ENCODE peak calls at places on chromosome 10, in five cellular contexts. X is LNCaP clone FGC, V is left colon, C is mesothelial cell of epicardium, L is NCI-H1092. M is an unnamed sample.

GRCh38 chr10:93991596-93992284 is 2.0 kb upstream of the PLCE1 start:
- DNase-seq in X (no peak), V (peak), C (peak), L (no peak), M (peak)

GRCh38 chr10:71253981-71254818 is 41.8 kb downstream of the UNC5B start:
- DNase-seq in X (no peak), V (no peak), C (no peak), L (no peak), M (no peak)

GRCh38 chr10:30862486-30862885 is 169.2 kb downstream of the ZNF438 start:
- DNase-seq in X (no peak), V (no peak), C (no peak), L (no peak), M (no peak)

GRCh38 chr10:87605656-87606308 is 53.9 kb upstream of the PAPSS2 start:
- DNase-seq in X (no peak), V (no peak), C (no peak), L (no peak), M (no peak)

GRCh38 chr10:62652114-62652513 is 152.4 kb upstream of the ADO start:
- DNase-seq in X (no peak), V (no peak), C (no peak), L (no peak), M (no peak)

GRCh38 chr10:77478248-77478963 is 159.2 kb downstream of the KCNMA1 start:
- DNase-seq in X (no peak), V (no peak), C (no peak), L (no peak), M (no peak)

GRCh38 chr10:89706011-89706410 is 4.6 kb downstream of the KIF20B start:
- DNase-seq in X (no peak), V (no peak), C (no peak), L (no peak), M (no peak)

GRCh38 chr10:81920213-81920829 is 45.3 kb downstream of the NRG3 start:
- DNase-seq in X (no peak), V (no peak), C (no peak), L (no peak), M (no peak)

GRCh38 chr10:71744897-71745658 is 25.5 kb upstream of the C10orf105 start:
- DNase-seq in X (no peak), V (no peak), C (no peak), L (no peak), M (no peak)

GRCh38 chr10:77949167-77949566 is 22.6 kb upstream of the DLG5 start:
- DNase-seq in X (no peak), V (no peak), C (no peak), L (no peak), M (no peak)

GRCh38 chr10:14565199-14565598 is 209.5 kb downstream of the FAM107B start:
- DNase-seq in X (no peak), V (no peak), C (no peak), L (no peak), M (no peak)

GRCh38 chr10:57628592-57629284 is 639.0 kb downstream of the IPMK start:
- DNase-seq in X (no peak), V (no peak), C (no peak), L (no peak), M (no peak)

GRCh38 chr10:33381897-33382578 is 47.6 kb upstream of the NRP1 start:
- DNase-seq in X (no peak), V (no peak), C (no peak), L (no peak), M (no peak)

GRCh38 chr10:63603709-63604445 is 82.7 kb downstream of the REEP3 start:
- DNase-seq in X (no peak), V (no peak), C (no peak), L (no peak), M (no peak)

GRCh38 chr10:1025684-1026083 is at the start of gene IDI2:
- DNase-seq in X (no peak), V (no peak), C (no peak), L (no peak), M (no peak)

GRCh38 chr10:131943021-131943814 is 38.5 kb downstream of the BNIP3 start:
- DNase-seq in X (no peak), V (no peak), C (no peak), L (no peak), M (no peak)

GRCh38 chr10:73867871-73868631 is 6.3 kb downstream of the CAMK2G start:
- DNase-seq in X (no peak), V (no peak), C (no peak), L (no peak), M (peak)

GRCh38 chr10:133245439-133246235 is 8.0 kb downstream of the VENTX start:
- DNase-seq in X (no peak), V (peak), C (no peak), L (no peak), M (no peak)

GRCh38 chr10:68176797-68177196 is 55.1 kb downstream of the ATOH7 start:
- DNase-seq in X (no peak), V (no peak), C (no peak), L (no peak), M (no peak)

GRCh38 chr10:80599424-80599847 is 61.7 kb downstream of the SH2D4B start:
- DNase-seq in X (peak), V (no peak), C (peak), L (peak), M (peak)

GRCh38 chr10:116833986-116834760 is 15.1 kb upstream of the ENO4 start:
- DNase-seq in X (no peak), V (no peak), C (no peak), L (no peak), M (no peak)

GRCh38 chr10:79026806-79027146 is 42.0 kb upstream of the ZMIZ1 start:
- DNase-seq in X (no peak), V (no peak), C (no peak), L (no peak), M (no peak)

GRCh38 chr10:28139138-28139537 is 140.3 kb upstream of the ODAD2 start:
- DNase-seq in X (no peak), V (no peak), C (no peak), L (no peak), M (no peak)

GRCh38 chr10:10094700-10095099 is 923.0 kb upstream of the CELF2 start:
- DNase-seq in X (no peak), V (no peak), C (no peak), L (no peak), M (no peak)

GRCh38 chr10:35152992-35153391 is 26.3 kb downstream of the CREM start:
- DNase-seq in X (no peak), V (no peak), C (no peak), L (no peak), M (no peak)

GRCh38 chr10:13816195-13816926 is 229.6 kb downstream of the PRPF18 start:
- DNase-seq in X (peak), V (peak), C (no peak), L (peak), M (peak)

GRCh38 chr10:85188770-85189484 is 860.5 kb downstream of the CCSER2 start:
- DNase-seq in X (no peak), V (no peak), C (no peak), L (no peak), M (no peak)